ENCODE peak calls at places on chromosomes 1 and 21, in six cellular contexts. One of them, this sample, is unnamed. For H3K4me1, the result is how much of the 10 kb centered on the place peaks cover.

GRCh38 chr1:63886348-63886747 is 112.5 kb downstream of the ROR1 start:
- DNase-seq in CD8-positive, alpha-beta memory T cell: no peak
- DNase-seq in right cardiac atrium: no peak
- DNase-seq in body of pancreas: peak
- DNase-seq in CD8-positive, alpha-beta T cell: no peak
- DNase-seq in heart right ventricle: no peak
- DNase-seq in this sample: no peak

GRCh38 chr21:35291963-35292627 is 243.0 kb upstream of the RUNX1 start:
- DNase-seq in CD8-positive, alpha-beta memory T cell: no peak
- DNase-seq in right cardiac atrium: no peak
- DNase-seq in body of pancreas: no peak
- DNase-seq in CD8-positive, alpha-beta T cell: no peak
- DNase-seq in heart right ventricle: no peak
- DNase-seq in this sample: no peak

GRCh38 chr1:191839891-191840290 is 318.4 kb upstream of the RGS18 start:
- DNase-seq in CD8-positive, alpha-beta memory T cell: no peak
- DNase-seq in right cardiac atrium: no peak
- DNase-seq in body of pancreas: no peak
- DNase-seq in CD8-positive, alpha-beta T cell: no peak
- DNase-seq in heart right ventricle: no peak
- DNase-seq in this sample: no peak

GRCh38 chr1:210598135-210598652 is 269.5 kb downstream of the HHAT start:
- DNase-seq in CD8-positive, alpha-beta memory T cell: no peak
- DNase-seq in right cardiac atrium: peak
- DNase-seq in body of pancreas: peak
- DNase-seq in CD8-positive, alpha-beta T cell: no peak
- DNase-seq in heart right ventricle: peak
- DNase-seq in this sample: peak

GRCh38 chr21:37341254-37341960 is 25.2 kb upstream of the DYRK1A start:
- DNase-seq in CD8-positive, alpha-beta memory T cell: no peak
- DNase-seq in right cardiac atrium: no peak
- DNase-seq in body of pancreas: no peak
- DNase-seq in CD8-positive, alpha-beta T cell: no peak
- DNase-seq in heart right ventricle: no peak
- DNase-seq in this sample: no peak

GRCh38 chr1:227781314-227781930 is 34.1 kb upstream of the PRSS38 start:
- DNase-seq in CD8-positive, alpha-beta memory T cell: no peak
- DNase-seq in right cardiac atrium: peak
- DNase-seq in body of pancreas: no peak
- DNase-seq in CD8-positive, alpha-beta T cell: no peak
- DNase-seq in heart right ventricle: peak
- DNase-seq in this sample: no peak

GRCh38 chr1:8015036-8015808 is 10.9 kb downstream of the ERRFI1 start:
- DNase-seq in CD8-positive, alpha-beta memory T cell: no peak
- DNase-seq in right cardiac atrium: no peak
- DNase-seq in body of pancreas: no peak
- DNase-seq in CD8-positive, alpha-beta T cell: no peak
- DNase-seq in heart right ventricle: peak
- DNase-seq in this sample: no peak

GRCh38 chr1:56019922-56020321 is 559.4 kb downstream of the PLPP3 start:
- DNase-seq in CD8-positive, alpha-beta memory T cell: no peak
- DNase-seq in right cardiac atrium: no peak
- DNase-seq in body of pancreas: no peak
- DNase-seq in CD8-positive, alpha-beta T cell: no peak
- DNase-seq in heart right ventricle: no peak
- DNase-seq in this sample: no peak

GRCh38 chr1:116128669-116129068 is 17.5 kb downstream of the MAB21L3 start:
- DNase-seq in CD8-positive, alpha-beta memory T cell: no peak
- DNase-seq in right cardiac atrium: no peak
- DNase-seq in body of pancreas: no peak
- DNase-seq in CD8-positive, alpha-beta T cell: peak
- DNase-seq in heart right ventricle: no peak
- DNase-seq in this sample: no peak

DNA sequence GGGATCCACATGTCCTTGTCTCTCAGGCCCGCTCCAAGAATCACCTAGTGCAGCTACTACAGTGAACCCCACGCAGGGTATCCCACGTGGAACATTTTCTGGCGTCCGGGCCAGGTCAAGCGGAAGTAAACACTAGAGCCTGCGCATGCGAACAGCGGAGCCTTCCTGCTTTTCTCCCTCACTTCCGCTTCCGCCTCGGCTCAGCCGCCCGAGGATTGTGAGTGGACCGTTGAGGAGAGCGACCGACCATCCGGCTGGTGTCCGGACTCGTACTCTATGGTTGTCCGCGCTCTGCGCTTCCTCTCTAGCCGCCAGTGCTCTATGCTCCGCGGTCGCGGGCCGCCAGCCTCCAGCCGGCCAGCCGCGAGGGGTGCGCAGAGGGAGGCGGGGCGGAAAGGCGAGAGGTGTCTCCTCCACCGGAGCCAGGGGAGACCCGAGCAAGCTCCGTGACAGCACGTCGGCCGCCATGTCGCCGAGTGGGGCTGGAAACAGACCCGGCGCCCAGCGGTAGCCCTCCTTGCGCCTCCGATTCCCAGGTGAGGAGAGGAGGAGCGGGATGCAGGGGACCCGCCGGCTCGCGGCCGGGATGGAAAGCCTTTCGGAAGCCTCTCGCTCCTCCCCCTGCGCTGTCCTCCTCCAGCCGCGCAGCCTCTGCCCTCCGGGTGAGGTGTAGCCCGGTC is at the start of the genes CNST and TFB2M:
- DNase-seq in CD8-positive, alpha-beta memory T cell: peak
- DNase-seq in right cardiac atrium: peak
- DNase-seq in body of pancreas: peak
- DNase-seq in CD8-positive, alpha-beta T cell: peak
- DNase-seq in heart right ventricle: peak
- DNase-seq in this sample: peak
- H3K4me1 ChIP-seq in CD8-positive, alpha-beta memory T cell: under half
- H3K4me1 ChIP-seq in right cardiac atrium: under half
- H3K4me1 ChIP-seq in body of pancreas: under half
- H3K4me1 ChIP-seq in CD8-positive, alpha-beta T cell: half or more
- H3K4me1 ChIP-seq in heart right ventricle: half or more
- H3K4me1 ChIP-seq in this sample: under half

GRCh38 chr1:22164841-22165808 is 22.2 kb upstream of the WNT4 start:
- DNase-seq in CD8-positive, alpha-beta memory T cell: no peak
- DNase-seq in right cardiac atrium: no peak
- DNase-seq in body of pancreas: no peak
- DNase-seq in CD8-positive, alpha-beta T cell: no peak
- DNase-seq in heart right ventricle: no peak
- DNase-seq in this sample: no peak

GRCh38 chr1:22163137-22163536 is 20.2 kb upstream of the WNT4 start:
- DNase-seq in CD8-positive, alpha-beta memory T cell: no peak
- DNase-seq in right cardiac atrium: no peak
- DNase-seq in body of pancreas: no peak
- DNase-seq in CD8-positive, alpha-beta T cell: no peak
- DNase-seq in heart right ventricle: no peak
- DNase-seq in this sample: no peak

GRCh38 chr1:22166439-22166838 is 23.5 kb upstream of the WNT4 start:
- DNase-seq in CD8-positive, alpha-beta memory T cell: no peak
- DNase-seq in right cardiac atrium: no peak
- DNase-seq in body of pancreas: no peak
- DNase-seq in CD8-positive, alpha-beta T cell: no peak
- DNase-seq in heart right ventricle: no peak
- DNase-seq in this sample: no peak

GRCh38 chr1:22159858-22160257 is 17.0 kb upstream of the WNT4 start:
- DNase-seq in CD8-positive, alpha-beta memory T cell: no peak
- DNase-seq in right cardiac atrium: no peak
- DNase-seq in body of pancreas: no peak
- DNase-seq in CD8-positive, alpha-beta T cell: no peak
- DNase-seq in heart right ventricle: no peak
- DNase-seq in this sample: no peak

DNA sequence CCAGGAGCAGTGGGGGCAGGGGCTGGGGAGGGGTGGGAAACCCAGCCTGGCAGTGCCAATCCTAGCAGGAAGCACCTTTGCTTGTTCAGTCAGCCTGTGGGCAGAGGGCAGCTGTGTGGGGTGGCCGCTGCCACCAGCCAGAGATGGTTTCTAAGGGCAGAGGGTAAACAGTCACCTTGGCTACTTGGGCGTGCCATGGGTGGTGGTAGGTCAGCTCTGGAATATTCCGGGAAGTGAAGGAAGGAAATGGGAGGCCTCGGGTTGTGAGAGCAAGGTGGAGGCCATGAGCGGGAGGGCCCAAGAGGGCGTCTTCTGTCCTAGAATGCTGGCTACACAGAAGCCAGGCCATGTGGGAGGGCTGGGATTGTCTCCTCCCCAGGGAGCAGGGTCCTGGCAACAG is 20.7 kb upstream of the WNT4 start:
- DNase-seq in CD8-positive, alpha-beta memory T cell: no peak
- DNase-seq in right cardiac atrium: no peak
- DNase-seq in body of pancreas: no peak
- DNase-seq in CD8-positive, alpha-beta T cell: no peak
- DNase-seq in heart right ventricle: no peak
- DNase-seq in this sample: no peak
- H3K4me1 ChIP-seq in CD8-positive, alpha-beta memory T cell: under half
- H3K4me1 ChIP-seq in right cardiac atrium: under half
- H3K4me1 ChIP-seq in body of pancreas: under half
- H3K4me1 ChIP-seq in CD8-positive, alpha-beta T cell: under half
- H3K4me1 ChIP-seq in heart right ventricle: under half
- H3K4me1 ChIP-seq in this sample: under half

GRCh38 chr1:158554352-158554751 is at the start of gene OR6Y1:
- DNase-seq in CD8-positive, alpha-beta memory T cell: no peak
- DNase-seq in right cardiac atrium: peak
- DNase-seq in body of pancreas: no peak
- DNase-seq in CD8-positive, alpha-beta T cell: no peak
- DNase-seq in heart right ventricle: peak
- DNase-seq in this sample: no peak
- H3K4me1 ChIP-seq in CD8-positive, alpha-beta memory T cell: under half
- H3K4me1 ChIP-seq in right cardiac atrium: under half
- H3K4me1 ChIP-seq in body of pancreas: under half
- H3K4me1 ChIP-seq in CD8-positive, alpha-beta T cell: under half
- H3K4me1 ChIP-seq in heart right ventricle: under half
- H3K4me1 ChIP-seq in this sample: under half

GRCh38 chr1:61124078-61124477 is 41.7 kb downstream of the NFIA start:
- DNase-seq in CD8-positive, alpha-beta memory T cell: no peak
- DNase-seq in right cardiac atrium: no peak
- DNase-seq in body of pancreas: no peak
- DNase-seq in CD8-positive, alpha-beta T cell: no peak
- DNase-seq in heart right ventricle: no peak
- DNase-seq in this sample: no peak

GRCh38 chr1:61123321-61123720 is 41.0 kb downstream of the NFIA start:
- DNase-seq in CD8-positive, alpha-beta memory T cell: no peak
- DNase-seq in right cardiac atrium: no peak
- DNase-seq in body of pancreas: no peak
- DNase-seq in CD8-positive, alpha-beta T cell: no peak
- DNase-seq in heart right ventricle: no peak
- DNase-seq in this sample: no peak

GRCh38 chr1:61124691-61125090 is 42.3 kb downstream of the NFIA start:
- DNase-seq in CD8-positive, alpha-beta memory T cell: no peak
- DNase-seq in right cardiac atrium: peak
- DNase-seq in body of pancreas: peak
- DNase-seq in CD8-positive, alpha-beta T cell: no peak
- DNase-seq in heart right ventricle: peak
- DNase-seq in this sample: no peak

GRCh38 chr1:61125895-61126294 is 43.5 kb downstream of the NFIA start:
- DNase-seq in CD8-positive, alpha-beta memory T cell: no peak
- DNase-seq in right cardiac atrium: no peak
- DNase-seq in body of pancreas: no peak
- DNase-seq in CD8-positive, alpha-beta T cell: no peak
- DNase-seq in heart right ventricle: no peak
- DNase-seq in this sample: no peak

DNA sequence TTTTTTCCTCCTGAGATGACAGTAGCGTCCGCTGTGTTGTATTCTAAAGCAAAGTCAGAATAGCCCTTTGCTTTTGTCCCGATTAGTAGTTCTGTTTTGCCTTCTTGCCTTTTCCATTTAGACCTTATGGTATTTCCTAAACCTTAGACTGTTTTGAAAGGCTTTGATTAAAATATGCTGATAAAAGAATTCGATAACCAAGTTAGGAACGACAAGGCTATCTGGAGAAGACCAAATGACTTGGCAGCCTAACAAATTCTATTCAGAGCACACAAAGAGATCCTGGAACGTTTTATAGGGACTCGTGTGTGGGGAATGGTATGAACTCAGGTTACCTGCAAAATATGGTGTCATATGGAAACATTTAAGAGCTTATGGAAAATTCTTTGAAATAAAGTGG is 42.9 kb downstream of the NFIA start:
- DNase-seq in CD8-positive, alpha-beta memory T cell: no peak
- DNase-seq in right cardiac atrium: no peak
- DNase-seq in body of pancreas: no peak
- DNase-seq in CD8-positive, alpha-beta T cell: no peak
- DNase-seq in heart right ventricle: no peak
- DNase-seq in this sample: no peak
- H3K4me1 ChIP-seq in CD8-positive, alpha-beta memory T cell: under half
- H3K4me1 ChIP-seq in right cardiac atrium: under half
- H3K4me1 ChIP-seq in body of pancreas: under half
- H3K4me1 ChIP-seq in CD8-positive, alpha-beta T cell: under half
- H3K4me1 ChIP-seq in heart right ventricle: half or more
- H3K4me1 ChIP-seq in this sample: under half

GRCh38 chr1:207867136-207868081 is 43.5 kb downstream of the CD34 start:
- DNase-seq in CD8-positive, alpha-beta memory T cell: no peak
- DNase-seq in right cardiac atrium: peak
- DNase-seq in body of pancreas: peak
- DNase-seq in CD8-positive, alpha-beta T cell: peak
- DNase-seq in heart right ventricle: peak
- DNase-seq in this sample: no peak
- H3K4me1 ChIP-seq in CD8-positive, alpha-beta memory T cell: half or more
- H3K4me1 ChIP-seq in right cardiac atrium: under half
- H3K4me1 ChIP-seq in body of pancreas: under half
- H3K4me1 ChIP-seq in CD8-positive, alpha-beta T cell: half or more
- H3K4me1 ChIP-seq in heart right ventricle: half or more
- H3K4me1 ChIP-seq in this sample: under half

GRCh38 chr1:223834660-223835263 is 11.0 kb downstream of the TP53BP2 start:
- DNase-seq in CD8-positive, alpha-beta memory T cell: no peak
- DNase-seq in right cardiac atrium: no peak
- DNase-seq in body of pancreas: no peak
- DNase-seq in CD8-positive, alpha-beta T cell: no peak
- DNase-seq in heart right ventricle: no peak
- DNase-seq in this sample: no peak
- H3K4me1 ChIP-seq in CD8-positive, alpha-beta memory T cell: half or more
- H3K4me1 ChIP-seq in right cardiac atrium: under half
- H3K4me1 ChIP-seq in body of pancreas: half or more
- H3K4me1 ChIP-seq in CD8-positive, alpha-beta T cell: half or more
- H3K4me1 ChIP-seq in heart right ventricle: half or more
- H3K4me1 ChIP-seq in this sample: under half

DNA sequence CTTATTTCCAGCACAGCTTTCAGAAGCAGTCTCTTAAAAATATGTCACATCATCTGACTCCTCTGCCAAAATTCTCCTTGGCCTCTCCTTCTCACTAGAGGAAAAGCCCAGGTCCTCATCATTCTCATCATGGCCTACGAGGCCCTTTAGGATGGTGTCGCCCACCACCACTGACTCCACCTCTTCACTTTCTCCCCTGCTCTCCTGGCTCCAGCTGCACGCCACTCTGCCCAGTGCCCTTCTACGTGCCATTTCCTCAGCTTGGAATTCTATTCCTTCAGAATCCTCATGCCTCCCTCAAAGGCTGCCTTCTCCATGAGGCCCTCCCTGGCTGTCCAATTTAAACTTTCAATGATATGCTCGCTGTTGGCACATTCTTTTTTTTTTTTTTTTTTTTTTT is 25.3 kb upstream of the BTG2 start:
- DNase-seq in CD8-positive, alpha-beta memory T cell: no peak
- DNase-seq in right cardiac atrium: no peak
- DNase-seq in body of pancreas: no peak
- DNase-seq in CD8-positive, alpha-beta T cell: no peak
- DNase-seq in heart right ventricle: no peak
- DNase-seq in this sample: no peak
- H3K4me1 ChIP-seq in CD8-positive, alpha-beta memory T cell: under half
- H3K4me1 ChIP-seq in right cardiac atrium: under half
- H3K4me1 ChIP-seq in body of pancreas: half or more
- H3K4me1 ChIP-seq in CD8-positive, alpha-beta T cell: under half
- H3K4me1 ChIP-seq in heart right ventricle: half or more
- H3K4me1 ChIP-seq in this sample: under half